ENCODE peak calls at places on chromosomes 2 and 18, in eight cellular contexts. H is stromal cell of bone marrow; F is AG20443; E is CD8-positive, alpha-beta T cell; L is HT-29; V is anterior cingulate cortex; N is activated T-cell treated with anti-CD3 and anti-CD28 coated beads, Interleukin-2, amount 50 U/mL, for 1 hour; T is astrocyte of the spinal cord. P is an unnamed sample.

GRCh38 chr2:15753233-15753798 is 161.6 kb downstream of the DDX1 start:
- DNase-seq in E (no peak), L (no peak), V (no peak), N (no peak), F (no peak), H (no peak), T (no peak), P (no peak)

GRCh38 chr2:110114007-110114591 is 1.5 kb downstream of the MALL start:
- DNase-seq in V (no peak), N (no peak), L (peak), F (peak), T (peak), E (no peak), H (no peak), P (peak)

GRCh38 chr2:209113030-209113429 is 310.8 kb upstream of the MAP2 start:
- DNase-seq in H (no peak), V (no peak), F (no peak), T (no peak), E (no peak), L (no peak), N (no peak), P (no peak)

GRCh38 chr2:28430790-28431418 is 38.2 kb downstream of the FOSL2 start:
- DNase-seq in F (no peak), E (no peak), V (no peak), H (no peak), T (no peak), N (no peak), L (no peak), P (no peak)

GRCh38 chr18:34322365-34323289 is 97.9 kb upstream of the NOL4 start:
- DNase-seq in E (no peak), N (no peak), H (peak), F (peak), V (no peak), T (peak), L (peak), P (peak)

GRCh38 chr2:225177098-225177497 is 134.8 kb upstream of the DOCK10 start:
- DNase-seq in F (peak), L (no peak), H (peak), E (no peak), T (peak), N (no peak), V (no peak), P (no peak)

GRCh38 chr2:195656131-195656858 is 731 bp upstream of the SLC39A10 start:
- DNase-seq in L (no peak), V (no peak), H (no peak), F (no peak), T (no peak), N (no peak), E (no peak), P (no peak)

GRCh38 chr2:19228720-19229119 is 129.7 kb downstream of the OSR1 start:
- DNase-seq in T (no peak), N (no peak), L (no peak), V (no peak), E (no peak), H (no peak), F (no peak), P (no peak)

GRCh38 chr2:15793978-15794377 is 146.4 kb upstream of the MYCN start:
- DNase-seq in T (no peak), V (no peak), N (no peak), F (no peak), H (no peak), E (no peak), L (no peak), P (no peak)

GRCh38 chr2:85750509-85751299 is 3.1 kb upstream of the ATOH8 start:
- DNase-seq in E (peak), L (peak), H (no peak), T (no peak), V (peak), F (peak), N (peak), P (peak)

GRCh38 chr2:60555066-60555793 is 1.8 kb upstream of the BCL11A start:
- DNase-seq in V (no peak), H (no peak), L (peak), T (peak), F (peak), E (peak), N (peak), P (peak)

GRCh38 chr2:47128705-47129104 is 26.4 kb downstream of the STPG4 start:
- DNase-seq in L (no peak), V (no peak), H (no peak), T (no peak), E (no peak), N (no peak), F (no peak), P (no peak)

GRCh38 chr2:6181525-6182270 is 489.5 kb downstream of the SOX11 start:
- DNase-seq in H (peak), F (no peak), N (no peak), E (no peak), T (peak), V (no peak), L (no peak), P (no peak)

GRCh38 chr2:189412330-189412953 is 28.8 kb upstream of the WDR75 start:
- DNase-seq in V (no peak), N (no peak), L (peak), H (no peak), T (peak), E (peak), F (peak), P (peak)

GRCh38 chr18:45617284-45617683 is 2.0 kb downstream of the SLC14A2 start:
- DNase-seq in L (peak), E (no peak), N (no peak), H (peak), V (no peak), T (peak), F (peak), P (no peak)

GRCh38 chr2:47087051-47087450 is 68.1 kb downstream of the STPG4 start:
- DNase-seq in F (no peak), E (no peak), V (no peak), T (no peak), H (no peak), L (no peak), N (no peak), P (no peak)

GRCh38 chr2:37786854-37787253 is 115.4 kb upstream of the CDC42EP3 start:
- DNase-seq in L (peak), H (no peak), N (no peak), V (no peak), T (no peak), E (no peak), F (no peak), P (no peak)

GRCh38 chr2:221969087-221969829 is 329.5 kb downstream of the PAX3 start:
- DNase-seq in V (no peak), F (peak), L (peak), E (no peak), H (peak), T (peak), N (no peak), P (peak)

GRCh38 chr18:6627621-6628020 is 101.9 kb upstream of the ARHGAP28 start:
- DNase-seq in N (no peak), L (no peak), T (peak), V (no peak), F (peak), H (peak), E (no peak), P (no peak)

GRCh38 chr2:200026838-200027237 is 71.5 kb downstream of the MAIP1 start:
- DNase-seq in E (no peak), L (no peak), F (peak), N (no peak), T (no peak), H (peak), V (no peak), P (no peak)

GRCh38 chr2:122368576-122369243 is 613.3 kb downstream of the TSN start:
- DNase-seq in H (no peak), N (no peak), F (no peak), V (no peak), E (no peak), T (no peak), L (no peak), P (no peak)

GRCh38 chr2:72824224-72824842 is 1.5 kb downstream of the EXOC6B start:
- DNase-seq in F (peak), E (no peak), L (no peak), V (no peak), T (peak), H (peak), N (no peak), P (peak)

GRCh38 chr2:178677599-178677998 is 129.6 kb downstream of the TTN start:
- DNase-seq in T (no peak), N (no peak), V (no peak), E (no peak), H (no peak), F (no peak), L (no peak), P (no peak)

GRCh38 chr2:200471324-200471848 is 38.5 kb downstream of the KCTD18 start:
- DNase-seq in L (peak), V (peak), H (no peak), F (peak), E (peak), N (peak), T (no peak), P (peak)

GRCh38 chr18:11577271-11578112 is 31.9 kb upstream of the SLC35G4 start:
- DNase-seq in T (no peak), F (no peak), V (no peak), H (no peak), L (no peak), E (no peak), N (no peak), P (no peak)

GRCh38 chr2:166239548-166239947 is 111.7 kb upstream of the SCN1A start:
- DNase-seq in F (peak), L (no peak), E (no peak), T (peak), N (no peak), H (peak), V (no peak), P (peak)

GRCh38 chr18:13447621-13448020 is 229.1 kb downstream of the LDLRAD4 start:
- DNase-seq in E (no peak), F (peak), L (no peak), T (peak), H (peak), V (no peak), N (peak), P (peak)

GRCh38 chr2:61758991-61759390 is 94.9 kb downstream of the FAM161A start:
- DNase-seq in H (peak), V (no peak), F (peak), E (no peak), N (no peak), L (no peak), T (peak), P (no peak)

GRCh38 chr18:60910534-60910933 is 422.7 kb upstream of the CDH20 start:
- DNase-seq in E (no peak), V (no peak), H (peak), F (peak), L (no peak), T (peak), N (no peak), P (no peak)

GRCh38 chr2:38959464-38959863 is 69.8 kb downstream of the ARHGEF33 start:
- DNase-seq in V (no peak), T (no peak), L (no peak), N (no peak), F (no peak), H (no peak), E (no peak), P (no peak)

GRCh38 chr18:79923896-79924585 is 27.4 kb downstream of the SLC66A2 start:
- DNase-seq in F (no peak), E (no peak), H (no peak), N (no peak), L (no peak), T (no peak), V (no peak), P (no peak)

GRCh38 chr2:202237787-202238233 is 587 bp downstream of the SUMO1 start:
- DNase-seq in V (peak), N (no peak), F (peak), T (peak), E (peak), L (peak), H (peak), P (peak)

GRCh38 chr2:120589782-120590608 is 145.7 kb upstream of the GLI2 start:
- DNase-seq in E (no peak), T (peak), L (peak), H (peak), F (no peak), V (no peak), N (no peak), P (peak)

GRCh38 chr2:233972941-233973575 is 55.9 kb downstream of the TRPM8 start:
- DNase-seq in L (peak), N (no peak), H (no peak), V (no peak), F (no peak), T (no peak), E (no peak), P (no peak)

GRCh38 chr18:9001209-9001608 is 101.3 kb upstream of the NDUFV2 start:
- DNase-seq in H (no peak), N (no peak), L (no peak), F (no peak), V (no peak), E (no peak), T (peak), P (no peak)

GRCh38 chr2:117853873-117854272 is 39.4 kb downstream of the DDX18 start:
- DNase-seq in F (no peak), E (no peak), N (no peak), H (no peak), L (no peak), T (no peak), V (no peak), P (no peak)

GRCh38 chr2:62196278-62196901 is 475 bp downstream of the B3GNT2 start:
- DNase-seq in V (peak), N (peak), L (peak), F (no peak), E (peak), H (no peak), T (no peak), P (no peak)

GRCh38 chr2:228092056-228092455 is 89.4 kb downstream of the SPHKAP start:
- DNase-seq in E (no peak), T (no peak), N (no peak), H (no peak), F (no peak), V (no peak), L (no peak), P (no peak)